ENCODE peak calls at places on chromosome 1, in six cellular contexts. V is NCI-H1417, O is Daoy, G is naive B cell, W is ascending aorta, B is M059J. E is an unnamed sample.

GRCh38 chr1:183239220-183239742 is 53.2 kb downstream of the LAMC2 start:
- DNase-seq in V (no peak), O (no peak), G (no peak), W (no peak), B (no peak), E (no peak)

GRCh38 chr1:155091071-155092051 is 12.7 kb downstream of the EFNA3 start:
- DNase-seq in V (peak), O (peak), G (peak), W (no peak), B (peak), E (peak)

GRCh38 chr1:198904356-198904755 is 265.5 kb downstream of the PTPRC start:
- DNase-seq in V (no peak), O (no peak), G (no peak), W (no peak), B (peak), E (no peak)

GRCh38 chr1:51924455-51924854 is 45.9 kb upstream of the NRDC start:
- DNase-seq in V (no peak), O (peak), G (no peak), W (no peak), B (peak), E (no peak)

GRCh38 chr1:41327383-41327999 is 33.7 kb upstream of the FOXO6 start:
- DNase-seq in V (no peak), O (no peak), G (no peak), W (no peak), B (no peak), E (no peak)

GRCh38 chr1:203271018-203271743 is 34.1 kb upstream of the BTG2 start:
- DNase-seq in V (peak), O (peak), G (peak), W (no peak), B (peak), E (peak)

GRCh38 chr1:201396859-201397464 is 2.2 kb downstream of the LAD1 start:
- DNase-seq in V (no peak), O (peak), G (no peak), W (no peak), B (peak), E (no peak)

GRCh38 chr1:5620418-5620817 is 371.8 kb downstream of the NPHP4 start:
- DNase-seq in V (peak), O (no peak), G (no peak), W (no peak), B (no peak), E (no peak)

GRCh38 chr1:207752456-207753132 is 740 bp downstream of the CD46 start:
- DNase-seq in V (peak), O (peak), G (peak), W (no peak), B (peak), E (peak)

GRCh38 chr1:16984717-16985116 is 4.3 kb upstream of the MFAP2 start:
- DNase-seq in V (no peak), O (peak), G (no peak), W (peak), B (peak), E (no peak)

GRCh38 chr1:201531551-201532425 is 7.1 kb upstream of the NAV1 start:
- DNase-seq in V (peak), O (peak), G (no peak), W (no peak), B (no peak), E (no peak)

E was measured in DMS79.